ENCODE peak calls at places on chromosomes 3 and 15, in five cellular contexts. Y is neural crest cell, I is AG09309, P is pancreas, N is cardiac muscle cell. T is an unnamed sample.
A peak's percentile ranks its signal among the peaks of the same experiment; 100 is the strongest.

GRCh38 chr15:22845289-22845900 is 6.9 kb downstream of the NIPA2 start:
- DNase-seq in Y (no peak), P (no peak), N (no peak), I (no peak), T (no peak)

GRCh38 chr3:16013563-16013962 is 160.9 kb upstream of the GALNT15 start:
- DNase-seq in N (peak; percentile 19), Y (no peak), I (no peak), P (no peak), T (no peak)

GRCh38 chr3:143331336-143331735 is 211.8 kb downstream of the CHST2 start:
- DNase-seq in Y (no peak), I (no peak), N (peak; percentile 48), P (no peak), T (no peak)

GRCh38 chr3:114872056-114872455 is 275.0 kb downstream of the ZBTB20 start:
- DNase-seq in P (no peak), I (no peak), N (peak; percentile 56), Y (no peak), T (no peak)

GRCh38 chr15:52368402-52368801 is 72.8 kb upstream of the MYO5C start:
- DNase-seq in I (no peak), N (no peak), P (no peak), Y (no peak), T (no peak)

GRCh38 chr15:38050529-38050928 is 116.1 kb downstream of the TMCO5A start:
- DNase-seq in Y (no peak), N (peak; percentile 73), I (no peak), P (no peak), T (no peak)

GRCh38 chr3:170405101-170405500 is 13.6 kb upstream of the CLDN11 start:
- DNase-seq in P (no peak), N (no peak), Y (no peak), I (no peak), T (no peak)

GRCh38 chr3:177836671-177837070 is 639.4 kb upstream of the TBL1XR1 start:
- DNase-seq in N (peak; percentile 67), Y (no peak), I (no peak), P (no peak), T (no peak)

GRCh38 chr3:155805204-155805801 is 775 bp downstream of the C3orf33 start:
- DNase-seq in Y (peak; percentile 6), I (no peak), P (peak; percentile 55), N (peak; percentile 28), T (peak; percentile 32)

GRCh38 chr15:42955518-42955917 is 34.9 kb upstream of the TTBK2 start:
- DNase-seq in P (no peak), N (peak; percentile 12), I (peak; percentile 29), Y (no peak), T (no peak)

GRCh38 chr3:10983219-10983916 is 9.2 kb upstream of the SLC6A1 start:
- DNase-seq in Y (peak; percentile 38), I (no peak), P (no peak), N (peak; percentile 33), T (peak; percentile 49)

GRCh38 chr3:197790033-197790432 is 1.0 kb upstream of the LRCH3 start:
- DNase-seq in I (no peak), N (no peak), Y (no peak), P (no peak), T (no peak)

GRCh38 chr3:45464336-45464809 is 76.0 kb downstream of the LARS2 start:
- DNase-seq in I (no peak), P (no peak), N (peak; percentile 60), Y (peak; percentile 19), T (no peak)

GRCh38 chr15:76979331-76979925 is 15.5 kb upstream of the PSTPIP1 start:
- DNase-seq in P (no peak), N (no peak), Y (no peak), I (no peak), T (no peak)

GRCh38 chr3:30614373-30614772 is 8.0 kb downstream of the TGFBR2 start:
- DNase-seq in N (no peak), I (no peak), P (no peak), Y (no peak), T (no peak)

GRCh38 chr3:46898321-46899150 is 21.0 kb downstream of the PTH1R start:
- DNase-seq in I (no peak), P (no peak), Y (no peak), N (no peak), T (no peak)

GRCh38 chr3:194485876-194486539 is 794 bp downstream of the ATP13A3 start:
- DNase-seq in P (peak; percentile 58), N (peak; percentile 57), Y (no peak), I (no peak), T (no peak)
- TF ChIP-seq CTCF in P (no peak), N (peak; percentile 27), Y (peak; percentile 30), I (no peak), T (no peak)

DNA sequence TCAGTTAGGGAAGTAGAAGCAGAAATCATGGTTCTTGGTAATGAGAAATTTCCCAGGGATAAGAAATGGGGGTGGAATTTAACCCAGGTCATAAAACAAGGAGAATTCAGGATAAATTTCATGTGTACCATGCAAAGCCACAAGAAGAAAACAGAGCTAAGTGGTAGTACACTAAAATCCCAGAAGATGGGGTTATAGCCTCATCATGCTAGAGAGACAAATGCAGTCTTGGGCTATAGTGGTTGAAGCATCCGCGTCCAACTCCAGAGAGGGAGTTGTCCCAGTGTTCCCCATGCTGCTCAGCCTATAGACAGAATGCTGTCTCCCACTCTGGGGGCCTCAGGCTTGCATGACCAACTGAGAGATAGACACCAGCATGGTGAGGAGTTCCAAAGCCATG is 36.2 kb upstream of the CLRN1 start:
- DNase-seq in I (peak; percentile 41), Y (no peak), N (peak; percentile 79), P (no peak), T (no peak)
- TF ChIP-seq CTCF in I (peak; percentile 70), Y (peak; percentile 34), N (peak; percentile 64), P (no peak), T (no peak)

DNA sequence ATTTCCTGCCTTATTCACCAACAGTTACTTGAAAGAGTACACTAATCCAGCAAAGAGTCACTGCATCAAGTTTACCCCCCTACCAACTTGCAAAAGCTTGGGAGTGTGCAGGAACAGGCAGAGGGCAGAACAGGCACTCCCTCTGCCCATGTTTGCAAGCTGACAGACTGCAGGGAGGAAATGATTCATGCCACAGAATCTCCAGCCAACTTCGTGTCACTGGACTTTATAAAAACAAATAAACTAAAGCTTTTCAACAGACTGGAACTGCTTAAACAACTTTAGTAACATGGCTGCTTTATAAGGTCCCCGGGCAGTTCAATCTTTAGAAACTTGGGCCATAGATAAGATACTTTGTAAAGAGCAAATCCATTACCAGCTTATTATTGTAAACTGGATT is 129.5 kb downstream of the THRB start:
- DNase-seq in Y (no peak), I (peak; percentile 46), N (peak; percentile 90), P (peak; percentile 55), T (peak; percentile 41)
- TF ChIP-seq CTCF in Y (no peak), I (peak; percentile 10), N (peak; percentile 23), P (no peak), T (no peak)

GRCh38 chr15:58114388-58114787 is 23.8 kb upstream of the AQP9 start:
- DNase-seq in Y (no peak), P (no peak), N (no peak), I (no peak), T (no peak)

GRCh38 chr15:58114812-58115211 is 23.4 kb upstream of the AQP9 start:
- DNase-seq in N (no peak), P (no peak), Y (no peak), I (no peak), T (no peak)

GRCh38 chr15:58118272-58118671 is 19.9 kb upstream of the AQP9 start:
- DNase-seq in I (no peak), N (no peak), P (no peak), Y (no peak), T (no peak)

GRCh38 chr15:58117619-58118018 is 20.6 kb upstream of the AQP9 start:
- DNase-seq in Y (no peak), N (no peak), P (no peak), I (no peak), T (no peak)

GRCh38 chr15:58115692-58116091 is 22.5 kb upstream of the AQP9 start:
- DNase-seq in N (peak; percentile 41), I (no peak), Y (no peak), P (no peak), T (no peak)
- TF ChIP-seq CTCF in N (peak; percentile 32), I (peak; percentile 41), Y (no peak), P (no peak), T (no peak)

DNA sequence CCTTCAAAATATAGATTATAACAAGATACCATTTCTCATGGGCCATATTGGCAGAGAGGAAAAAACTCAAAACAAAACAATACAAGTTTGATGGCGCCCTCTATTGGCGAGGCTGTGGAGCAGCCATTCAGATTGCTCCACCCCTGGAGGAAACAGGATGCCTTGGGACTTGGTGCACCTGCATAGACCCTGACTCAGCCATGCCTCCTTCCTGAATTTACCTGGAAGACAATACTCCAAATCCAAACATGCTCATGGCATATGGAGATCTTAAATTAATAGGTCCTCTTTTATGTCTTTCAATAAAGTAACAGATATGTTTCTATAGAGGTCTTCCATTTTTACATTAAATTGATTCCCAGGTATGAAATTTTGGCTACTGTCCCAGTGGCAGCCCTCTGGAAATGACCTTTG is 90.0 kb downstream of the APBA2 start:
- DNase-seq in Y (peak; percentile 70), I (peak; percentile 5), P (peak; percentile 51), N (peak; percentile 70), T (no peak)
- TF ChIP-seq CTCF in Y (peak; percentile 83), I (peak; percentile 72), P (peak; percentile 57), N (peak; percentile 88), T (peak; percentile 52)

T was measured in lung.